ENCODE peak calls at places on chromosome X, in four cellular contexts. L is gastrocnemius medialis, Q is cardiac muscle cell, T is NT2/D1. J is an unnamed sample.

GRCh38 chrX:37349131-37350033 is at the start of gene PRRG1:
- DNase-seq in L (peak; percentile 76), Q (peak; percentile 94), T (peak; percentile 74), J (no peak)

GRCh38 chrX:76802698-76803097 is 375.2 kb downstream of the MAGEE1 start:
- DNase-seq in L (no peak), Q (no peak), T (no peak), J (no peak)

GRCh38 chrX:145405012-145405411 is 157.7 kb downstream of the SPANXN1 start:
- DNase-seq in L (no peak), Q (peak; percentile 13), T (no peak), J (peak; percentile 22)

GRCh38 chrX:56222473-56223000 is 9.6 kb upstream of the KLF8 start:
- DNase-seq in L (no peak), Q (no peak), T (no peak), J (no peak)

GRCh38 chrX:133813991-133814390 is 171.4 kb downstream of the GPC3 start:
- DNase-seq in L (no peak), Q (no peak), T (no peak), J (no peak)

GRCh38 chrX:153625271-153626024 is 21.6 kb upstream of the DUSP9 start:
- DNase-seq in L (no peak), Q (no peak), T (no peak), J (no peak)

GRCh38 chrX:103831803-103832544 is at the start of gene RAB9B:
- DNase-seq in L (peak; percentile 63), Q (peak; percentile 73), T (peak; percentile 39), J (peak; percentile 53)

GRCh38 chrX:140664939-140665338 is 44.6 kb upstream of the LINC00632 start:
- DNase-seq in L (no peak), Q (peak; percentile 10), T (no peak), J (peak; percentile 15)

GRCh38 chrX:13220916-13221315 is 98.9 kb downstream of the ATXN3L start:
- DNase-seq in L (no peak), Q (no peak), T (no peak), J (no peak)

GRCh38 chrX:153400146-153401132 is 711 bp downstream of the PNMA6E start:
- DNase-seq in L (no peak), Q (peak; percentile 52), T (peak; percentile 25), J (peak; percentile 41)

DNA sequence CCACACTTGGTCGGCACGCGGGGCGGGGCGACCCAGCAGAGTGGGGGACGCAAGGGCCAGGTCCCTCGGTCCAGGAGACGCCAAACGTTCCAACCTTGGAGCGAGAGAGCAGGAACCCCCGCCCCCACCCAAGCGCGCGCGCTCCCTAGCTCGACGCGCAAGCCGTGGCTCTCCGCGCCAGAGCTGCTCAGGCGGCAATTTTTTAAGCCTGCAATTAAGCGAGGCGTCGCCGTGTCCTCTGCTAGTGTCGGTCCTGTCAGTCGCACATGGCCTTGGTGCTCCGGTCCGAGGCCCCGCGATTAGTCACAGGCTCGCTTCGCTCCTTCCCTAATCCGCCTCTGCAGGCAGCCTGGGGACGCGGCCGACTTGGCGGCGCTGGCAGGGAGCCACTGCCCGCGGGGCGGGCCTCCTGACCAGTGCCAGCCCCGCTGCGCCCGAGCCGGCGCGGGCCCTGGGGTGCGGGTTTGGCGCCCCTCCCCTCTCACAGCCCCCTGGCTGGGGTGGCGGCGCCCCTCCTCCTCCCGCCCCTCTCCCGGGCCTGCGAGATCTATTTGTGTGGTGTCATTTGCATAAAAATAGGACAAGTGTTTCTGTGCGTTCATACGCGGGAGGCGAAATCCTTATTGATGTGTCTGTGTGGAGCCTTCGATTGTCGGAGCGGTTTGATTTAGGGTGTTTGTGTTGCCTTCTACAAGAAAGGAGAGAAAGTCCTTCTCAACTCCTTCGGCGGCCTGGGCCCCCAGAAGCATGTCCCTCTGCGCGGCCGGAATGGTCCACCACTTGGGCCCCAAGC is 9.7 kb upstream of the BCOR start:
- DNase-seq in L (peak; percentile 71), Q (peak; percentile 73), T (no peak), J (no peak)
- H3K4me3 ChIP-seq in L (peak overlapping the region; percentile 79), Q (peak overlapping the region; percentile 3), T (peak overlapping the region; percentile 49), J (no peak overlapping the region)

DNA sequence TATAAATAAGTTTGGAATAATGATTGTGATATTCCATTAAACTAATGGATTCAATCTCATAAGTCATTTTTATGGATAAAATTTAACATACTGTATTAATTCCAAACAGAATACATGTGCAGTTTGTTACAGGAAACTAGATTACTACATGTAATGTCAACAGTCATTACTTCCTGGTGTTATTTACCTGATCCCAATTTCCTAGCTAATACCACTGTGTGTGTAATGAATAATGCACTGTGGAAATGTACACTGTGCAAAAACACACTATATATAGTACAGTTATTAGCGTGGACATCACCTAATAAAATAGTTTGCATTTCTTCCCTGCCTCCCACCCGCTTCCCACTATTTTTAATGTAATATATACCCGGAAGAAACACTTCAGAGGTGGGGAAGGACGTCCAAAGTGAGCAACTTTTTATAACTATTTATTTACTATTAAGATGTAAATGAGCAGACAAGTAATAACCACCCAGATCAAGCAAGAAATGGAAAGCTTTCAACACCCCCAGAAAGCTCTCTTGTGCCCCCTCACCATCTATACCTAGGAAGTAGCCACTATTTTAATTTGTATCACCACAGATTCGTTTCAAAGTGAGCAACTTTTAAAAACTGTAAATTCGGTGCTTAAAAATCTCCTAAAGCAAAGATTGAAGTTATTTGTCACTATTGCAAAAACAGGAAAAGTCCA is 219.1 kb downstream of the THOC2 start:
- DNase-seq in L (no peak), Q (no peak), T (no peak), J (no peak)
- H3K4me3 ChIP-seq in L (no peak overlapping the region), Q (no peak overlapping the region), T (no peak overlapping the region), J (no peak overlapping the region)

GRCh38 chrX:53081925-53082772 is at the start of gene TSPYL2:
- DNase-seq in L (peak; percentile 95), Q (peak; percentile 92), T (peak; percentile 93), J (peak; percentile 91)

GRCh38 chrX:53085661-53086229 is 3.6 kb downstream of the TSPYL2 start:
- DNase-seq in L (no peak), Q (no peak), T (no peak), J (no peak)

GRCh38 chrX:53084863-53085262 is 2.7 kb downstream of the TSPYL2 start:
- DNase-seq in L (no peak), Q (no peak), T (no peak), J (no peak)

GRCh38 chrX:53082773-53083616 is 828 bp downstream of the TSPYL2 start:
- DNase-seq in L (no peak), Q (no peak), T (no peak), J (no peak)

GRCh38 chrX:53084043-53084570 is 1.9 kb downstream of the TSPYL2 start:
- DNase-seq in L (no peak), Q (no peak), T (no peak), J (no peak)
- H3K4me3 ChIP-seq in L (no peak overlapping the region), Q (no peak overlapping the region), T (no peak overlapping the region), J (no peak overlapping the region)

DNA sequence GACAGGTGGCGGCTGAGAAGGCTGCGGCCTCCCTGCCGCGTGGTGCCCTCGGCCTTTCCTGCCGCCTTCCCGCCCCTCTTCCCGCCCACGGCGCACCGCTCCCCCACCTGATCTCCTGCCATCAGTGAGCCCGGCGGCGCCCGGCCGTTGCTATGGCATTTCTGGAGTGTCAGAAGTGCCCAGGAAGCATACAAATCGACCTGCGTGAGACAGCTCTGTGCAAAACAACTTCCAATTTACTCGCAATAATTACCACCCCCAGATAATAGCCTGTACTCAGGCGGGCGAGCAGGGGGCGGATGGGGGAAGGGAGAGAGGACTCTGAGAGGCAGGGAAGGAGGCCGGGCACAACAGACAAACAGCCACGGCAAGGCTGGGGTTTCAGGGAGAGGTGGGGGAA is 16.6 kb upstream of the ERCC6L start:
- DNase-seq in L (no peak), Q (no peak), T (no peak), J (no peak)
- H3K4me3 ChIP-seq in L (no peak overlapping the region), Q (no peak overlapping the region), T (no peak overlapping the region), J (no peak overlapping the region)